ENCODE peak calls at places on chromosomes 5 and 9, in nine cellular contexts. One of them, this sample, is unnamed.

GRCh38 chr5:153745778-153746420 is 255.4 kb downstream of the GRIA1 start:
- DNase-seq in nephron progenitor cell: no peak
- DNase-seq in AG04449: no peak
- DNase-seq in MCF 10A: no peak
- DNase-seq in mucosa of descending colon: no peak
- DNase-seq in PC-9: no peak
- DNase-seq in upper lobe of right lung: no peak
- DNase-seq in right lobe of liver: no peak
- DNase-seq in astrocyte of the spinal cord: no peak
- DNase-seq in this sample: no peak

GRCh38 chr9:72471096-72471495 is 50.3 kb upstream of the TMC1 start:
- DNase-seq in nephron progenitor cell: no peak
- DNase-seq in AG04449: no peak
- DNase-seq in MCF 10A: no peak
- DNase-seq in mucosa of descending colon: no peak
- DNase-seq in PC-9: no peak
- DNase-seq in upper lobe of right lung: no peak
- DNase-seq in right lobe of liver: no peak
- DNase-seq in astrocyte of the spinal cord: no peak
- DNase-seq in this sample: no peak

GRCh38 chr9:123725389-123725788 is 204.5 kb downstream of the DENND1A start:
- DNase-seq in nephron progenitor cell: peak; percentile 39
- DNase-seq in AG04449: no peak
- DNase-seq in MCF 10A: no peak
- DNase-seq in mucosa of descending colon: no peak
- DNase-seq in PC-9: no peak
- DNase-seq in upper lobe of right lung: no peak
- DNase-seq in right lobe of liver: no peak
- DNase-seq in astrocyte of the spinal cord: peak; percentile 59
- DNase-seq in this sample: peak; percentile 20

GRCh38 chr5:95484421-95484820 is 70.4 kb downstream of the SKIC3 start:
- DNase-seq in nephron progenitor cell: no peak
- DNase-seq in AG04449: no peak
- DNase-seq in MCF 10A: no peak
- DNase-seq in mucosa of descending colon: no peak
- DNase-seq in PC-9: no peak
- DNase-seq in upper lobe of right lung: no peak
- DNase-seq in right lobe of liver: no peak
- DNase-seq in astrocyte of the spinal cord: no peak
- DNase-seq in this sample: no peak

GRCh38 chr9:125748511-125749099 is 1.4 kb downstream of the PBX3 start:
- DNase-seq in nephron progenitor cell: peak; percentile 25
- DNase-seq in AG04449: no peak
- DNase-seq in MCF 10A: peak; percentile 34
- DNase-seq in mucosa of descending colon: peak; percentile 42
- DNase-seq in PC-9: no peak
- DNase-seq in upper lobe of right lung: no peak
- DNase-seq in right lobe of liver: no peak
- DNase-seq in astrocyte of the spinal cord: peak; percentile 21
- DNase-seq in this sample: peak; percentile 18

GRCh38 chr5:171340491-171340890 is 31.4 kb downstream of the TLX3 start:
- DNase-seq in nephron progenitor cell: no peak
- DNase-seq in AG04449: no peak
- DNase-seq in MCF 10A: no peak
- DNase-seq in mucosa of descending colon: no peak
- DNase-seq in PC-9: no peak
- DNase-seq in upper lobe of right lung: no peak
- DNase-seq in right lobe of liver: no peak
- DNase-seq in astrocyte of the spinal cord: no peak
- DNase-seq in this sample: no peak

GRCh38 chr5:154097031-154097430 is 58.3 kb downstream of the MFAP3 start:
- DNase-seq in nephron progenitor cell: peak; percentile 16
- DNase-seq in AG04449: no peak
- DNase-seq in MCF 10A: peak; percentile 65
- DNase-seq in mucosa of descending colon: no peak
- DNase-seq in PC-9: no peak
- DNase-seq in upper lobe of right lung: no peak
- DNase-seq in right lobe of liver: no peak
- DNase-seq in astrocyte of the spinal cord: no peak
- DNase-seq in this sample: no peak

GRCh38 chr9:438961-439768 is 224.5 kb downstream of the DOCK8 start:
- DNase-seq in nephron progenitor cell: no peak
- DNase-seq in AG04449: no peak
- DNase-seq in MCF 10A: peak; percentile 80
- DNase-seq in mucosa of descending colon: no peak
- DNase-seq in PC-9: no peak
- DNase-seq in upper lobe of right lung: no peak
- DNase-seq in right lobe of liver: no peak
- DNase-seq in astrocyte of the spinal cord: no peak
- DNase-seq in this sample: no peak

GRCh38 chr5:122327110-122327509 is 15.1 kb downstream of the SNCAIP start:
- DNase-seq in nephron progenitor cell: no peak
- DNase-seq in AG04449: no peak
- DNase-seq in MCF 10A: no peak
- DNase-seq in mucosa of descending colon: no peak
- DNase-seq in PC-9: no peak
- DNase-seq in upper lobe of right lung: no peak
- DNase-seq in right lobe of liver: no peak
- DNase-seq in astrocyte of the spinal cord: no peak
- DNase-seq in this sample: no peak

DNA sequence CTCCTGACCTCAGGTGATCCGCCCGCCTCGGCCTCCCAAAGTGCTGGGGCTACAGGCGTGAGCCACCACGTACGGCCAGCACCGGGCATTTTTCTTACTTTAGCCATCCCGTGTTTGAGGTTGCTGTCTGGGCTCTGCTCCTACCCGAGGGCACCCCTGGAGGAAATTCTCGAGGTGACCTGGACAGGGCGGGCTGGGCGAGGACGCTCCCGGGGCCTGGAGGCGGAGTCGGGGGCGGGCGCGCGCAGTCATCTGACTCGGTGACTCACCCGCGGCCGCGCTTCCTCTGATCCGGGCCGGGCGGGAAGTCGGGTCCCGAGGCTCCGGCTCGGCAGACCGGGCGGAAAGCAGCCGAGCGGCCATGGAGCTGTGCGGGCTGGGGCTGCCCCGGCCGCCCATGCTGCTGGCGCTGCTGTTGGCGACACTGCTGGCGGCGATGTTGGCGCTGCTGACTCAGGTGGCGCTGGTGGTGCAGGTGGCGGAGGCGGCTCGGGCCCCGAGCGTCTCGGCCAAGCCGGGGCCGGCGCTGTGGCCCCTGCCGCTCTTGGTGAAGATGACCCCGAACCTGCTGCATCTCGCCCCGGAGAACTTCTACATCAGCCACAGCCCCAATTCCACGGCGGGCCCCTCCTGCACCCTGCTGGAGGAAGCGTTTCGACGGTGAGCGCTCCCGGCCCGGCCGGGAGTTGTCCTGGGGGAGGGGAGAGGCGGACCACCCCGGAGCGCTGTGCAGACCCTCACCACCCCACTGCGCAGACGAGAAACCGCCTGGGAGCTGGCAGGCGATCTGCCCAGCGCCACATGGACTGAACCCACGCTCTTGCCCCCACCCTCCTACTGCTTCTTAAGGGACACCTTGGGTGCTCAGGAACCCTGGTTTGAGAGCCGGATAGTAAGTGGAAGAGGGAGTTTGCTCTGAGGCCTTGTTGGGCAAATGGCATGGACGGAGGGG is at the start of gene HEXB:
- DNase-seq in nephron progenitor cell: peak; percentile 85
- DNase-seq in AG04449: no peak
- DNase-seq in MCF 10A: peak; percentile 85
- DNase-seq in mucosa of descending colon: peak; percentile 96
- DNase-seq in PC-9: peak; percentile 78
- DNase-seq in upper lobe of right lung: peak; percentile 97
- DNase-seq in right lobe of liver: peak; percentile 93
- DNase-seq in astrocyte of the spinal cord: peak; percentile 83
- DNase-seq in this sample: peak; percentile 85
- TF ChIP-seq CTCF in nephron progenitor cell: no peak
- TF ChIP-seq CTCF in AG04449: peak; percentile 5
- TF ChIP-seq CTCF in MCF 10A: no peak
- TF ChIP-seq CTCF in mucosa of descending colon: no peak
- TF ChIP-seq CTCF in PC-9: no peak
- TF ChIP-seq CTCF in upper lobe of right lung: peak; percentile 23
- TF ChIP-seq CTCF in right lobe of liver: peak; percentile 3
- TF ChIP-seq CTCF in astrocyte of the spinal cord: no peak
- TF ChIP-seq CTCF in this sample: no peak

DNA sequence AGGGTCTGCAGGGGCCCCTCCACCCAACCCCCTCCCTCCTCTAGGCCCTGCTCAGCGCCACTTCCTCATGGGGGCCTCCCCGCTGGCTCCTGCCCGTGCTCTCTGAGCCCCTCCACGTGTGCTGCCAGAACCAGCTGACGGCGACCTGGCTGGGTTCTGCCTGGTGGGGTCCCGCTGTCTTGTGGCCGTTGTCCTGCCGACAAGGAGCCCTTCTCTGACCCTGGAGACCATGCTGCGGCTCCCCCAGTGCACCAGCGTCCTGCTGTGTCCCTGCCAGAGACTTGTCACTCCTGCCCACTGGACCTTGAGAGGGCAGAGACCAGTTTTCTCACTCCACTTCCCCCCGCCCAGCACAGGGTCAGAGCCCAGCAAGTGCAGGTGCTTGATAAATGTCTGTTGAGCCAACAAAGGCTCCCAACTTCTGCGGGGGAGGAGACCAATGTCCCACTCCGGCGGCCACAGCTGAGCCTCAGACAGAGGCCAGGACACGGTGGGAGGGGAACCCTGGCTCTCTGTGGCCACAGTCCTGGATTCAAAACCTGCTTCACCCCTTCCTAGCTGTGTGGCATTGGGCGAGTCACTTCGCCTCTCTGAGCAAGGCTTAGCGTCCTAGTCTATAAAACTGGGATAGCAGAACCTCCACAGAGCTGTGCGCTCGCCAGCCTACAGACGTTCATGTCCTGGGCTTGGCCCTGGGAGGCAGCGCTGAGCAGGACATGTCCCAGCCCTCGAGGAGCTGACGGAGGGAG is 24.8 kb downstream of the SARDH start:
- DNase-seq in nephron progenitor cell: peak; percentile 56
- DNase-seq in AG04449: no peak
- DNase-seq in MCF 10A: no peak
- DNase-seq in mucosa of descending colon: no peak
- DNase-seq in PC-9: no peak
- DNase-seq in upper lobe of right lung: peak; percentile 36
- DNase-seq in right lobe of liver: no peak
- DNase-seq in astrocyte of the spinal cord: no peak
- DNase-seq in this sample: peak; percentile 18
- TF ChIP-seq CTCF in nephron progenitor cell: no peak
- TF ChIP-seq CTCF in AG04449: no peak
- TF ChIP-seq CTCF in MCF 10A: no peak
- TF ChIP-seq CTCF in mucosa of descending colon: no peak
- TF ChIP-seq CTCF in PC-9: no peak
- TF ChIP-seq CTCF in upper lobe of right lung: no peak
- TF ChIP-seq CTCF in right lobe of liver: no peak
- TF ChIP-seq CTCF in astrocyte of the spinal cord: no peak
- TF ChIP-seq CTCF in this sample: no peak

DNA sequence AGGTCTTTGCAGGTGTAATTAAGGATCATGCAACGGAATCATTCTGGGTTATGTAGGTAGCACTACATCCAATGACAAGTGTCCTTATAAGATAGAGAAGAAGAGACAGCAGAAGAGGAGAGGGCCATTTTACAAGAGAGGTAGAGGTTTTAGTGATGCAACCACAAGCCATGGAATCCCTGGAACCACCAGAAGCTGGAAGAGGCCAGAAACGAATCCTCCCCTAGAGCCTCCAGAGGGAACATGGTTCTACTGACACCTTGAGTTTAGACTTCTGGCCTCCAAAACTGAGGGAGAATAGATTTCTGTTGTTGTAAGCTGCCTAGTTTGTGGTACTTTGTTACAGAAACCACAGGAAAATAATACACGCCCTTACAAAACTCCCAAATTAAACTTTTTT is 3.5 kb downstream of the FYB1 start:
- DNase-seq in nephron progenitor cell: no peak
- DNase-seq in AG04449: no peak
- DNase-seq in MCF 10A: no peak
- DNase-seq in mucosa of descending colon: no peak
- DNase-seq in PC-9: no peak
- DNase-seq in upper lobe of right lung: no peak
- DNase-seq in right lobe of liver: no peak
- DNase-seq in astrocyte of the spinal cord: no peak
- DNase-seq in this sample: no peak
- TF ChIP-seq CTCF in nephron progenitor cell: no peak
- TF ChIP-seq CTCF in AG04449: no peak
- TF ChIP-seq CTCF in MCF 10A: no peak
- TF ChIP-seq CTCF in mucosa of descending colon: no peak
- TF ChIP-seq CTCF in PC-9: no peak
- TF ChIP-seq CTCF in upper lobe of right lung: no peak
- TF ChIP-seq CTCF in right lobe of liver: no peak
- TF ChIP-seq CTCF in astrocyte of the spinal cord: no peak
- TF ChIP-seq CTCF in this sample: no peak

GRCh38 chr5:113451797-113452196 is 17.0 kb upstream of the TSSK1B start:
- DNase-seq in nephron progenitor cell: no peak
- DNase-seq in AG04449: no peak
- DNase-seq in MCF 10A: peak; percentile 59
- DNase-seq in mucosa of descending colon: no peak
- DNase-seq in PC-9: no peak
- DNase-seq in upper lobe of right lung: no peak
- DNase-seq in right lobe of liver: no peak
- DNase-seq in astrocyte of the spinal cord: no peak
- DNase-seq in this sample: no peak

GRCh38 chr5:113448224-113448623 is 13.4 kb upstream of the TSSK1B start:
- DNase-seq in nephron progenitor cell: no peak
- DNase-seq in AG04449: no peak
- DNase-seq in MCF 10A: no peak
- DNase-seq in mucosa of descending colon: no peak
- DNase-seq in PC-9: no peak
- DNase-seq in upper lobe of right lung: no peak
- DNase-seq in right lobe of liver: no peak
- DNase-seq in astrocyte of the spinal cord: no peak
- DNase-seq in this sample: no peak

GRCh38 chr5:113450366-113451328 is 15.9 kb upstream of the TSSK1B start:
- DNase-seq in nephron progenitor cell: no peak
- DNase-seq in AG04449: no peak
- DNase-seq in MCF 10A: no peak
- DNase-seq in mucosa of descending colon: no peak
- DNase-seq in PC-9: no peak
- DNase-seq in upper lobe of right lung: no peak
- DNase-seq in right lobe of liver: no peak
- DNase-seq in astrocyte of the spinal cord: peak; percentile 52
- DNase-seq in this sample: no peak

GRCh38 chr5:113446358-113446927 is 11.7 kb upstream of the TSSK1B start:
- DNase-seq in nephron progenitor cell: no peak
- DNase-seq in AG04449: no peak
- DNase-seq in MCF 10A: no peak
- DNase-seq in mucosa of descending colon: no peak
- DNase-seq in PC-9: no peak
- DNase-seq in upper lobe of right lung: no peak
- DNase-seq in right lobe of liver: no peak
- DNase-seq in astrocyte of the spinal cord: no peak
- DNase-seq in this sample: no peak

DNA sequence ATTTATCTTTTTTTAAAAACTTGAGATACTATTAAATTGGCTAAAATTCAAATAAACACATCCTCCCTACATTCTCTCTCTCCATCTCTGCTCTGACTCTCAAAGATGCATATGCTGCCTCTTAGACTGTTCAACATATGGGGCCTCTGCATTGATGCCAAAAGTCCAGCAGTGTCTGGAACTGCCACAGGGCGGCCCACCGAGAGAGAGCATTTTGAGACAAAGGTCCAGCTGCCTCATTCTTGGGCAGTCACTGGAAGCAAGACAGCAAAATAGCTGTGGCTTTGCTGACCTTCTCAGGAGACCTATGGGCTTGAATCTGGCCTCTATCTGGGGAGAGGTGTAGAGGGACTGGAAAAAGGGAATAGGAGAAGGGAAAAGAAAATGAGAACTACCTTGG is 12.9 kb upstream of the TSSK1B start:
- DNase-seq in nephron progenitor cell: no peak
- DNase-seq in AG04449: no peak
- DNase-seq in MCF 10A: no peak
- DNase-seq in mucosa of descending colon: no peak
- DNase-seq in PC-9: no peak
- DNase-seq in upper lobe of right lung: no peak
- DNase-seq in right lobe of liver: no peak
- DNase-seq in astrocyte of the spinal cord: peak; percentile 6
- DNase-seq in this sample: peak; percentile 81
- TF ChIP-seq CTCF in nephron progenitor cell: peak; percentile 11
- TF ChIP-seq CTCF in AG04449: peak; percentile 28
- TF ChIP-seq CTCF in MCF 10A: no peak
- TF ChIP-seq CTCF in mucosa of descending colon: no peak
- TF ChIP-seq CTCF in PC-9: no peak
- TF ChIP-seq CTCF in upper lobe of right lung: no peak
- TF ChIP-seq CTCF in right lobe of liver: no peak
- TF ChIP-seq CTCF in astrocyte of the spinal cord: peak; percentile 19
- TF ChIP-seq CTCF in this sample: peak; percentile 74

This sample was measured in glutamatergic neuron.